ENCODE peak calls at places on chromosomes 1 and 21, in four cellular contexts. C is fibroblast of the aortic adventitia, M is NCI-H510A, K is brain microvascular endothelial cell. F is an unnamed sample.
A peak's percentile ranks its signal among the peaks of the same experiment; 100 is the strongest.

GRCh38 chr1:230149751-230150584 is 82.9 kb downstream of the GALNT2 start:
- DNase-seq in C (no peak), M (peak; percentile 40), K (no peak), F (no peak)

GRCh38 chr21:38241029-38241740 is 15.6 kb upstream of the KCNJ15 start:
- DNase-seq in M (no peak), C (peak; percentile 75), K (peak; percentile 72), F (peak; percentile 50)

GRCh38 chr1:61133048-61134019 is 51.0 kb downstream of the NFIA start:
- DNase-seq in K (no peak), C (no peak), M (no peak), F (no peak)

GRCh38 chr1:26787381-26787705 is 407 bp upstream of the PIGV start:
- DNase-seq in C (peak; percentile 57), M (no peak), K (peak; percentile 74), F (no peak)

GRCh38 chr1:24639881-24640280 is 3.2 kb upstream of the SRRM1 start:
- DNase-seq in C (no peak), M (no peak), K (no peak), F (no peak)

GRCh38 chr1:193062698-193063463 is 3.5 kb downstream of the RO60 start:
- DNase-seq in M (no peak), K (no peak), C (no peak), F (no peak)

GRCh38 chr1:110460253-110461220 is 9.6 kb downstream of the PROK1 start:
- DNase-seq in C (peak; percentile 87), M (peak; percentile 11), K (peak; percentile 76), F (peak; percentile 92)

GRCh38 chr1:161119017-161119378 is 1.1 kb downstream of the NIT1 start:
- DNase-seq in K (no peak), C (peak; percentile 34), M (no peak), F (peak; percentile 49)

GRCh38 chr1:68128157-68128556 is 77.7 kb upstream of the DIRAS3 start:
- DNase-seq in C (peak; percentile 41), K (peak; percentile 60), M (no peak), F (peak; percentile 53)

GRCh38 chr1:19079983-19080472 is 123.6 kb upstream of the IFFO2 start:
- DNase-seq in M (no peak), K (no peak), C (no peak), F (no peak)

GRCh38 chr21:41425954-41426655 is at the start of gene MX1:
- DNase-seq in M (no peak), K (peak; percentile 38), C (peak; percentile 40), F (peak; percentile 34)

GRCh38 chr1:235410467-235410866 is 43.2 kb downstream of the TBCE start:
- DNase-seq in K (no peak), M (no peak), C (no peak), F (no peak)

GRCh38 chr1:100132566-100133477 is at the start of the genes SASS6 and TRMT13:
- DNase-seq in K (peak; percentile 99), C (peak; percentile 98), M (peak; percentile 93), F (peak; percentile 99)

GRCh38 chr1:53548031-53548491 is 88.9 kb downstream of the DMRTB1 start:
- DNase-seq in K (no peak), M (no peak), C (no peak), F (no peak)

GRCh38 chr1:76218888-76219588 is 144.5 kb downstream of the ST6GALNAC3 start:
- DNase-seq in K (no peak), M (no peak), C (no peak), F (no peak)

GRCh38 chr21:34649400-34649799 is 19.4 kb upstream of the CLIC6 start:
- DNase-seq in C (no peak), M (peak; percentile 52), K (no peak), F (no peak)

GRCh38 chr1:27416387-27417111 is 24.1 kb downstream of the GPR3 start:
- DNase-seq in C (peak; percentile 72), M (no peak), K (peak; percentile 62), F (peak; percentile 83)

GRCh38 chr1:200699871-200700270 is 30.2 kb upstream of the DDX59 start:
- DNase-seq in K (no peak), C (peak; percentile 42), M (no peak), F (peak; percentile 51)

GRCh38 chr1:228303596-228303995 is 95.8 kb downstream of the OBSCN start:
- DNase-seq in C (no peak), K (no peak), M (no peak), F (no peak)

GRCh38 chr1:186519981-186520380 is 59.1 kb upstream of the PDC start:
- DNase-seq in C (no peak), K (no peak), M (no peak), F (peak; percentile 45)

GRCh38 chr21:26070822-26071425 is 99.6 kb downstream of the APP start:
- DNase-seq in K (peak; percentile 48), M (no peak), C (peak; percentile 62), F (peak; percentile 43)

GRCh38 chr1:42999308-42999707 is 40.6 kb upstream of the SLC2A1 start:
- DNase-seq in K (no peak), M (no peak), C (peak; percentile 29), F (peak; percentile 27)

GRCh38 chr1:80054129-80054528 is 1047.6 kb upstream of the ADGRL4 start:
- DNase-seq in K (peak; percentile 29), M (peak; percentile 99), C (peak; percentile 49), F (peak; percentile 69)

GRCh38 chr1:155003227-155003765 is 694 bp downstream of the ZBTB7B start:
- DNase-seq in K (no peak), C (no peak), M (no peak), F (peak; percentile 50)

GRCh38 chr21:41086551-41086950 is 81.4 kb upstream of the BACE2 start:
- DNase-seq in K (no peak), C (no peak), M (no peak), F (no peak)

GRCh38 chr1:43968348-43968948 is 1.4 kb upstream of the DPH2 start:
- DNase-seq in K (no peak), M (no peak), C (peak; percentile 43), F (no peak)

GRCh38 chr1:53627031-53627430 is 111.9 kb downstream of the GLIS1 start:
- DNase-seq in K (no peak), M (no peak), C (no peak), F (no peak)

F was measured in foreskin fibroblast.